ENCODE peak calls at places on chromosomes 1 and 21, in four cellular contexts. Q is mesothelial cell of epicardium, I is vagina, E is activated T-helper 1 cell treated with Interleukin-2 at 50 U/mL for 16 hours. Y is an unnamed sample.

GRCh38 chr21:34883501-34884271 is 165.4 kb downstream of the RUNX1 start:
- DNase-seq in Q (no peak), I (peak), E (no peak), Y (no peak)

GRCh38 chr1:203056516-203056915 is 29.3 kb downstream of the MYOG start:
- DNase-seq in Q (no peak), I (no peak), E (no peak), Y (no peak)

GRCh38 chr1:95854457-95854856 is 620.4 kb downstream of the RWDD3 start:
- DNase-seq in Q (no peak), I (no peak), E (no peak), Y (no peak)

GRCh38 chr1:169508432-169509338 is 22.9 kb upstream of the SLC19A2 start:
- DNase-seq in Q (no peak), I (no peak), E (no peak), Y (no peak)

GRCh38 chr1:56125316-56125715 is 454.0 kb downstream of the PLPP3 start:
- DNase-seq in Q (no peak), I (no peak), E (no peak), Y (no peak)

GRCh38 chr1:203682401-203683383 is 56.1 kb downstream of the ATP2B4 start:
- DNase-seq in Q (no peak), I (no peak), E (peak), Y (no peak)

GRCh38 chr1:217943361-217943760 is 312.2 kb downstream of the SPATA17 start:
- DNase-seq in Q (no peak), I (no peak), E (no peak), Y (no peak)

GRCh38 chr1:116909511-116910378 is at the start of gene PTGFRN:
- DNase-seq in Q (peak), I (peak), E (no peak), Y (peak)

GRCh38 chr1:15244813-15245212 is 2.2 kb upstream of the FHAD1 start:
- DNase-seq in Q (no peak), I (peak), E (no peak), Y (no peak)

GRCh38 chr1:247822060-247822459 is 1.9 kb downstream of the OR14A16 start:
- DNase-seq in Q (no peak), I (no peak), E (no peak), Y (no peak)

GRCh38 chr1:172135923-172136610 is 284.4 kb upstream of the C1orf105 start:
- DNase-seq in Q (no peak), I (no peak), E (no peak), Y (no peak)

GRCh38 chr1:216830836-216831235 is 107.6 kb upstream of the ESRRG start:
- DNase-seq in Q (no peak), I (no peak), E (no peak), Y (no peak)

GRCh38 chr1:226708342-226708780 is 30.7 kb downstream of the ITPKB start:
- DNase-seq in Q (no peak), I (no peak), E (no peak), Y (no peak)